ENCODE peak calls at places on chromosomes 2 and 18, in four cellular contexts. G is H1, H is A549, U is GM12878. F is an unnamed sample.

GRCh38 chr2:27627963-27628766 is 647 bp downstream of the CCDC121 start:
- DNase-seq in G (no peak), H (peak), U (no peak), F (no peak)

GRCh38 chr18:59096098-59096779 is 43.4 kb upstream of the SEC11C start:
- DNase-seq in U (no peak), G (peak), H (no peak), F (peak)

GRCh38 chr2:154446324-154446723 is 252.2 kb upstream of the KCNJ3 start:
- DNase-seq in G (no peak), H (no peak), U (no peak), F (no peak)

GRCh38 chr2:222791946-222792649 is 68.7 kb upstream of the ACSL3 start:
- DNase-seq in H (no peak), G (no peak), U (no peak), F (no peak)

GRCh38 chr2:205768815-205769493 is 86.7 kb downstream of the NRP2 start:
- DNase-seq in U (no peak), H (no peak), G (no peak), F (no peak)

GRCh38 chr2:151379191-151379590 is 21.8 kb downstream of the TNFAIP6 start:
- DNase-seq in U (no peak), H (no peak), G (no peak), F (no peak)

GRCh38 chr2:2743164-2743571 is 412.1 kb upstream of the MYT1L start:
- DNase-seq in G (no peak), U (no peak), H (no peak), F (no peak)

GRCh38 chr2:171822520-171823297 is 71.3 kb downstream of the SLC25A12 start:
- DNase-seq in G (no peak), U (no peak), H (no peak), F (no peak)

GRCh38 chr2:174603280-174603679 is 5.7 kb upstream of the WIPF1 start:
- DNase-seq in U (no peak), H (peak), G (no peak), F (peak)

GRCh38 chr18:44246001-44246400 is 434.7 kb upstream of the SETBP1 start:
- DNase-seq in G (no peak), H (no peak), U (no peak), F (no peak)

GRCh38 chr18:9444549-9444948 is 30.8 kb upstream of the RALBP1 start:
- DNase-seq in H (no peak), U (no peak), G (no peak), F (no peak)

GRCh38 chr2:145760781-145761649 is 1241.1 kb upstream of the ZEB2 start:
- DNase-seq in G (no peak), U (no peak), H (peak), F (no peak)

GRCh38 chr2:10534514-10535250 is 86.6 kb upstream of the ODC1 start:
- DNase-seq in H (peak), G (no peak), U (no peak), F (no peak)

GRCh38 chr2:174254267-174254666 is 5.9 kb upstream of the OLA1 start:
- DNase-seq in U (no peak), G (no peak), H (no peak), F (no peak)

GRCh38 chr2:120783371-120783791 is 47.7 kb downstream of the GLI2 start:
- DNase-seq in H (no peak), U (no peak), G (no peak), F (no peak)

GRCh38 chr2:186853871-186854435 is 5.0 kb upstream of the ZSWIM2 start:
- DNase-seq in U (no peak), H (no peak), G (no peak), F (no peak)

GRCh38 chr2:216548901-216549321 is 50.3 kb downstream of the RPL37A start:
- DNase-seq in U (no peak), H (no peak), G (no peak), F (no peak)

GRCh38 chr2:74391209-74391579 is 11.1 kb upstream of the DCTN1 start:
- DNase-seq in G (no peak), U (no peak), H (no peak), F (no peak)

DNA sequence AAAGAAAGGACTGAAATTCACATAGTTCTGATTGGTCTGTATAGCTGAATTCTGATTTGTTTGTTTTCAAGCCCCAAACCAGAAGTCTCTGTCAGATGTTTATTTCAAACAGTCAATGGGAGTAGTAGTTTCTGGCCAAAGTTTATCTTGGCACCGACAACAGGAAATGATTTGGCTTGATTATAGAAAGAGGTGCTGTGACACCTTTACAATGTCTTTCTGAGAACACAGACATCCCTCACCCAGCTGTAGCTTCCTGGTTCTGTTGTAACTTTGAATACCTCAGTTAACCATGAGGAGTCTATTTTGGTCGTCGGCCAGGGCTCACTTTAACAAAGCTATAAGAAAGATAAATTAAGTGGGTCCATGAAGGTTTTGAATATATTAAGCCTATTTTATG is 545.0 kb upstream of the ZNF804A start:
- DNase-seq in H (peak), U (no peak), G (no peak), F (no peak)
- TF ChIP-seq CHD2 in H (no peak), U (no peak), G (no peak), F (no peak)

GRCh38 chr18:69447886-69448285 is 47.2 kb downstream of the DOK6 start:
- DNase-seq in G (no peak), H (no peak), U (no peak), F (no peak)

DNA sequence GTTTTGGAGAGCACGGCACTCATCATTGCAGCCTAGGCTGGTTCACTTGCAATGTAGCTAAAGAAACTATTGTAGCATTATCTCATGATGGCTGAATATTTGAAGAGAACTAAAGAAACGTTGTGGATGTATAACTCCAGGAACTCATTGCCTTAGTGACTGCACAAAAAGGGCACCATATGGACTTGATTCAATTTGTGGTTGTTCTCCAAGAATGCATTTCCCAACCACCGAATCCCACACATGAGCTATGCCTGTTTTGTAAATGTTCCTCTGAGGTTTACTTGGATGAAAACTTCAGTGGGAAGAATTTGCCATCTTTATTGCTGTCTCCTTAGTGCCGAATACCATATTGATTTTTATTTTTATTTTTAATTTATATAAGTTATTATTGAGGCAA is 43.5 kb downstream of the DOK6 start:
- DNase-seq in U (no peak), G (no peak), H (no peak), F (no peak)
- TF ChIP-seq CHD2 in U (no peak), G (no peak), H (no peak), F (no peak)

GRCh38 chr2:68846056-68846455 is 25.1 kb downstream of the BMP10 start:
- DNase-seq in U (no peak), H (no peak), G (no peak), F (no peak)
- TF ChIP-seq CHD2 in U (no peak), H (no peak), G (no peak), F (no peak)

GRCh38 chr2:118122768-118123335 is 34.6 kb downstream of the INSIG2 start:
- DNase-seq in U (peak), H (peak), G (no peak), F (no peak)

GRCh38 chr2:118121101-118121500 is 32.8 kb downstream of the INSIG2 start:
- DNase-seq in G (no peak), H (no peak), U (no peak), F (no peak)

GRCh38 chr2:118121986-118122767 is 33.9 kb downstream of the INSIG2 start:
- DNase-seq in G (no peak), H (no peak), U (no peak), F (no peak)

GRCh38 chr2:118124293-118124891 is 36.1 kb downstream of the INSIG2 start:
- DNase-seq in H (peak), G (no peak), U (no peak), F (no peak)

GRCh38 chr2:118123561-118124232 is 35.4 kb downstream of the INSIG2 start:
- DNase-seq in G (no peak), H (peak), U (no peak), F (no peak)
- TF ChIP-seq CHD2 in G (no peak), H (no peak), U (no peak), F (no peak)

F was measured in SK-N-SH.